ENCODE peak calls at places on chromosomes 11 and 22, in ten cellular contexts. E, C, P, G, J, U, V, O, Q and R are unnamed samples.

GRCh38 chr22:50726643-50727340 is 11.2 kb upstream of the ACR start:
- DNase-seq in E (no peak), C (no peak), P (no peak), G (no peak), J (no peak), U (no peak), V (no peak), O (no peak), Q (no peak), R (no peak)

GRCh38 chr11:130407978-130408377 is 20.4 kb downstream of the ADAMTS8 start:
- DNase-seq in E (no peak), C (no peak), P (no peak), G (peak), J (no peak), U (no peak), V (no peak), O (no peak), Q (peak), R (no peak)

GRCh38 chr11:80054582-80055165 is 613.8 kb upstream of the TENM4 start:
- DNase-seq in E (no peak), C (no peak), P (no peak), G (no peak), J (no peak), U (no peak), V (no peak), O (no peak), Q (no peak), R (no peak)

GRCh38 chr22:29266564-29267461 is 968 bp downstream of the RHBDD3 start:
- DNase-seq in E (no peak), C (no peak), P (peak), G (peak), J (peak), U (no peak), V (no peak), O (no peak), Q (no peak), R (peak)

GRCh38 chr11:2665747-2666710 is 33.8 kb downstream of the KCNQ1OT1 start:
- DNase-seq in E (no peak), C (no peak), P (peak), G (peak), J (no peak), U (no peak), V (no peak), O (no peak), Q (no peak), R (no peak)

GRCh38 chr22:45318168-45318557 is 8.4 kb downstream of the FAM118A start:
- DNase-seq in E (peak), C (peak), P (peak), G (peak), J (no peak), U (peak), V (no peak), O (peak), Q (no peak), R (no peak)

GRCh38 chr11:59815754-59816153 is 5.2 kb upstream of the MRPL16 start:
- DNase-seq in E (no peak), C (no peak), P (no peak), G (no peak), J (no peak), U (no peak), V (no peak), O (no peak), Q (no peak), R (no peak)

GRCh38 chr11:93840981-93841380 is 9.4 kb downstream of the VSTM5 start:
- DNase-seq in E (no peak), C (no peak), P (no peak), G (no peak), J (no peak), U (no peak), V (no peak), O (no peak), Q (no peak), R (no peak)

GRCh38 chr11:108960498-108960897 is 295.6 kb downstream of the DDX10 start:
- DNase-seq in E (no peak), C (no peak), P (no peak), G (no peak), J (no peak), U (no peak), V (no peak), O (no peak), Q (no peak), R (no peak)

GRCh38 chr11:133903056-133903455 is 53.7 kb downstream of the IGSF9B start:
- DNase-seq in E (no peak), C (no peak), P (no peak), G (no peak), J (no peak), U (no peak), V (no peak), O (no peak), Q (no peak), R (no peak)

GRCh38 chr22:44646141-44646540 is 55.9 kb upstream of the PRR5 start:
- DNase-seq in E (no peak), C (no peak), P (no peak), G (no peak), J (no peak), U (no peak), V (no peak), O (no peak), Q (no peak), R (no peak)

GRCh38 chr11:115503083-115503885 is 931 bp downstream of the CADM1 start:
- DNase-seq in E (no peak), C (peak), P (peak), G (no peak), J (peak), U (peak), V (peak), O (peak), Q (peak), R (peak)

GRCh38 chr11:8671242-8671641 is 11.2 kb downstream of the TRIM66 start:
- DNase-seq in E (peak), C (no peak), P (peak), G (peak), J (peak), U (peak), V (peak), O (no peak), Q (peak), R (no peak)

GRCh38 chr22:49687786-49688515 is 139.7 kb downstream of the BRD1 start:
- DNase-seq in E (no peak), C (no peak), P (no peak), G (no peak), J (no peak), U (no peak), V (no peak), O (no peak), Q (no peak), R (no peak)

GRCh38 chr22:24011735-24012068 is 598 bp downstream of the CABIN1 start:
- DNase-seq in E (no peak), C (no peak), P (no peak), G (no peak), J (no peak), U (no peak), V (no peak), O (no peak), Q (no peak), R (peak)

GRCh38 chr11:117426297-117426685 is 98.6 kb downstream of the CEP164 start:
- DNase-seq in E (peak), C (peak), P (peak), G (peak), J (peak), U (peak), V (peak), O (peak), Q (peak), R (peak)

GRCh38 chr11:86499723-86500129 is 125.0 kb downstream of the CCDC81 start:
- DNase-seq in E (no peak), C (no peak), P (no peak), G (no peak), J (no peak), U (no peak), V (no peak), O (no peak), Q (peak), R (no peak)

GRCh38 chr22:49903322-49904039 is 14.8 kb downstream of the ALG12 start:
- DNase-seq in E (no peak), C (no peak), P (no peak), G (no peak), J (no peak), U (no peak), V (no peak), O (no peak), Q (no peak), R (no peak)

GRCh38 chr11:115407496-115407895 is 96.7 kb downstream of the CADM1 start:
- DNase-seq in E (no peak), C (no peak), P (no peak), G (no peak), J (no peak), U (no peak), V (no peak), O (no peak), Q (no peak), R (no peak)

GRCh38 chr11:1520209-1520986 is 33.8 kb upstream of the MOB2 start:
- DNase-seq in E (no peak), C (no peak), P (no peak), G (no peak), J (no peak), U (no peak), V (no peak), O (no peak), Q (no peak), R (no peak)

GRCh38 chr22:19576460-19577421 is 52.5 kb upstream of the CLDN5 start:
- DNase-seq in E (no peak), C (no peak), P (peak), G (peak), J (peak), U (no peak), V (peak), O (peak), Q (no peak), R (no peak)

GRCh38 chr22:20509344-20510047 is 2.1 kb downstream of the MED15 start:
- DNase-seq in E (peak), C (no peak), P (peak), G (peak), J (no peak), U (peak), V (no peak), O (peak), Q (peak), R (no peak)

GRCh38 chr11:111775024-111775710 is 9.0 kb upstream of the PPP2R1B start:
- DNase-seq in E (no peak), C (no peak), P (no peak), G (peak), J (no peak), U (no peak), V (no peak), O (no peak), Q (no peak), R (no peak)

GRCh38 chr22:36913431-36914382 is at the start of gene CSF2RB:
- DNase-seq in E (no peak), C (no peak), P (no peak), G (no peak), J (no peak), U (peak), V (no peak), O (no peak), Q (no peak), R (no peak)

GRCh38 chr22:36753120-36753802 is 22.7 kb downstream of the IFT27 start:
- DNase-seq in E (no peak), C (no peak), P (peak), G (no peak), J (peak), U (no peak), V (no peak), O (no peak), Q (no peak), R (no peak)

GRCh38 chr22:22450343-22450839 is 58.2 kb downstream of the ZNF280B start:
- DNase-seq in E (no peak), C (no peak), P (no peak), G (peak), J (no peak), U (peak), V (no peak), O (no peak), Q (no peak), R (no peak)

GRCh38 chr11:114166897-114167323 is 107.4 kb downstream of the ZBTB16 start:
- DNase-seq in E (peak), C (no peak), P (peak), G (peak), J (no peak), U (no peak), V (no peak), O (no peak), Q (no peak), R (no peak)

GRCh38 chr11:19679952-19680823 is 32.4 kb upstream of the NAV2 start:
- DNase-seq in E (peak), C (no peak), P (no peak), G (peak), J (no peak), U (peak), V (no peak), O (no peak), Q (peak), R (no peak)

GRCh38 chr11:111733009-111733408 is 33.2 kb downstream of the PPP2R1B start:
- DNase-seq in E (peak), C (no peak), P (no peak), G (peak), J (no peak), U (peak), V (no peak), O (no peak), Q (no peak), R (no peak)

GRCh38 chr11:125464266-125464662 is 31.8 kb downstream of the FEZ1 start:
- DNase-seq in E (no peak), C (no peak), P (no peak), G (peak), J (no peak), U (no peak), V (no peak), O (no peak), Q (peak), R (no peak)

GRCh38 chr22:29934596-29934995 is 51.6 kb downstream of the MTMR3 start:
- DNase-seq in E (no peak), C (no peak), P (no peak), G (no peak), J (no peak), U (no peak), V (no peak), O (no peak), Q (no peak), R (no peak)

GRCh38 chr11:107957109-107957588 is 28.9 kb downstream of the RAB39A start:
- DNase-seq in E (no peak), C (peak), P (no peak), G (peak), J (no peak), U (peak), V (no peak), O (no peak), Q (no peak), R (peak)